ENCODE peak calls at places on chromosomes 11 and 22, in eight cellular contexts. One of them, this sample, is unnamed.

GRCh38 chr11:35107866-35108265 is 31.1 kb upstream of the CD44 start:
- DNase-seq in heart right ventricle: no peak
- DNase-seq in thyroid gland: no peak
- DNase-seq in NCI-H2171: no peak
- DNase-seq in left lung: no peak
- DNase-seq in EL: no peak
- DNase-seq in NCI-H748 treated with DMSO at 0.1 percent for 48 hours: no peak
- DNase-seq in ELR: no peak
- DNase-seq in this sample: no peak

GRCh38 chr11:134231958-134232674 is 7.6 kb downstream of the VPS26B start:
- DNase-seq in heart right ventricle: no peak
- DNase-seq in thyroid gland: no peak
- DNase-seq in NCI-H2171: no peak
- DNase-seq in left lung: no peak
- DNase-seq in EL: no peak
- DNase-seq in NCI-H748 treated with DMSO at 0.1 percent for 48 hours: no peak
- DNase-seq in ELR: no peak
- DNase-seq in this sample: no peak

GRCh38 chr22:49992921-49993648 is 19.5 kb downstream of the IL17REL start:
- DNase-seq in heart right ventricle: peak
- DNase-seq in thyroid gland: peak
- DNase-seq in NCI-H2171: no peak
- DNase-seq in left lung: peak
- DNase-seq in EL: peak
- DNase-seq in NCI-H748 treated with DMSO at 0.1 percent for 48 hours: no peak
- DNase-seq in ELR: peak
- DNase-seq in this sample: peak

GRCh38 chr22:39318507-39319283 is 728 bp downstream of the RPL3 start:
- DNase-seq in heart right ventricle: no peak
- DNase-seq in thyroid gland: peak
- DNase-seq in NCI-H2171: no peak
- DNase-seq in left lung: no peak
- DNase-seq in EL: no peak
- DNase-seq in NCI-H748 treated with DMSO at 0.1 percent for 48 hours: no peak
- DNase-seq in ELR: peak
- DNase-seq in this sample: no peak

GRCh38 chr22:30763815-30764686 is 69.4 kb downstream of the OSBP2 start:
- DNase-seq in heart right ventricle: peak
- DNase-seq in thyroid gland: peak
- DNase-seq in NCI-H2171: peak
- DNase-seq in left lung: no peak
- DNase-seq in EL: peak
- DNase-seq in NCI-H748 treated with DMSO at 0.1 percent for 48 hours: peak
- DNase-seq in ELR: peak
- DNase-seq in this sample: peak

GRCh38 chr11:57560146-57560545 is 7.3 kb downstream of the UBE2L6 start:
- DNase-seq in heart right ventricle: no peak
- DNase-seq in thyroid gland: peak
- DNase-seq in NCI-H2171: no peak
- DNase-seq in left lung: no peak
- DNase-seq in EL: no peak
- DNase-seq in NCI-H748 treated with DMSO at 0.1 percent for 48 hours: no peak
- DNase-seq in ELR: no peak
- DNase-seq in this sample: no peak

GRCh38 chr11:71153005-71153395 is 99.4 kb downstream of the SHANK2 start:
- DNase-seq in heart right ventricle: no peak
- DNase-seq in thyroid gland: peak
- DNase-seq in NCI-H2171: no peak
- DNase-seq in left lung: no peak
- DNase-seq in EL: peak
- DNase-seq in NCI-H748 treated with DMSO at 0.1 percent for 48 hours: no peak
- DNase-seq in ELR: peak
- DNase-seq in this sample: peak

GRCh38 chr22:43378011-43378704 is 33.7 kb upstream of the MPPED1 start:
- DNase-seq in heart right ventricle: no peak
- DNase-seq in thyroid gland: peak
- DNase-seq in NCI-H2171: no peak
- DNase-seq in left lung: no peak
- DNase-seq in EL: peak
- DNase-seq in NCI-H748 treated with DMSO at 0.1 percent for 48 hours: no peak
- DNase-seq in ELR: no peak
- DNase-seq in this sample: no peak

GRCh38 chr22:22669093-22669492 is 24.7 kb downstream of the GGTLC2 start:
- DNase-seq in heart right ventricle: no peak
- DNase-seq in thyroid gland: no peak
- DNase-seq in NCI-H2171: no peak
- DNase-seq in left lung: no peak
- DNase-seq in EL: no peak
- DNase-seq in NCI-H748 treated with DMSO at 0.1 percent for 48 hours: no peak
- DNase-seq in ELR: no peak
- DNase-seq in this sample: no peak

GRCh38 chr11:133160754-133161153 is 371.5 kb downstream of the OPCML start:
- DNase-seq in heart right ventricle: no peak
- DNase-seq in thyroid gland: no peak
- DNase-seq in NCI-H2171: no peak
- DNase-seq in left lung: no peak
- DNase-seq in EL: no peak
- DNase-seq in NCI-H748 treated with DMSO at 0.1 percent for 48 hours: no peak
- DNase-seq in ELR: no peak
- DNase-seq in this sample: no peak

GRCh38 chr22:35517769-35518530 is 22.7 kb upstream of the RASD2 start:
- DNase-seq in heart right ventricle: no peak
- DNase-seq in thyroid gland: no peak
- DNase-seq in NCI-H2171: no peak
- DNase-seq in left lung: no peak
- DNase-seq in EL: no peak
- DNase-seq in NCI-H748 treated with DMSO at 0.1 percent for 48 hours: no peak
- DNase-seq in ELR: no peak
- DNase-seq in this sample: peak

GRCh38 chr22:39496131-39496838 is 5.8 kb upstream of the MIEF1 start:
- DNase-seq in heart right ventricle: peak
- DNase-seq in thyroid gland: peak
- DNase-seq in NCI-H2171: peak
- DNase-seq in left lung: peak
- DNase-seq in EL: peak
- DNase-seq in NCI-H748 treated with DMSO at 0.1 percent for 48 hours: peak
- DNase-seq in ELR: peak
- DNase-seq in this sample: peak

This sample was measured in A549.